ENCODE peak calls at places on chromosomes 12 and 14, in ten cellular contexts. One of them, this sample, is unnamed.

GRCh38 chr14:93317836-93318807 is 14.7 kb downstream of the BTBD7 start:
- DNase-seq in AG09309: no peak
- DNase-seq in posterior cingulate gyrus: no peak
- DNase-seq in Right ventricle myocardium inferior: no peak
- DNase-seq in GM23338: no peak
- DNase-seq in BJ: no peak
- DNase-seq in NCI-H1694 treated with DMSO at 0.1 percent for 48 hours: no peak
- DNase-seq in effector CD4-positive, alpha-beta T cell: no peak
- DNase-seq in endothelial cell: no peak
- DNase-seq in tibial nerve: no peak
- DNase-seq in this sample: no peak

GRCh38 chr14:103480595-103480994 is 42.0 kb downstream of the CKB start:
- DNase-seq in AG09309: no peak
- DNase-seq in posterior cingulate gyrus: no peak
- DNase-seq in Right ventricle myocardium inferior: no peak
- DNase-seq in GM23338: no peak
- DNase-seq in BJ: no peak
- DNase-seq in NCI-H1694 treated with DMSO at 0.1 percent for 48 hours: no peak
- DNase-seq in effector CD4-positive, alpha-beta T cell: no peak
- DNase-seq in endothelial cell: no peak
- DNase-seq in tibial nerve: no peak
- DNase-seq in this sample: no peak

GRCh38 chr14:76919811-76920571 is 93.8 kb downstream of the LRRC74A start:
- DNase-seq in AG09309: no peak
- DNase-seq in posterior cingulate gyrus: no peak
- DNase-seq in Right ventricle myocardium inferior: peak; percentile 72
- DNase-seq in GM23338: peak; percentile 67
- DNase-seq in BJ: no peak
- DNase-seq in NCI-H1694 treated with DMSO at 0.1 percent for 48 hours: peak; percentile 99
- DNase-seq in effector CD4-positive, alpha-beta T cell: no peak
- DNase-seq in endothelial cell: no peak
- DNase-seq in tibial nerve: no peak
- DNase-seq in this sample: no peak

GRCh38 chr12:93402333-93403311 is 24.9 kb downstream of the NUDT4 start:
- DNase-seq in AG09309: no peak
- DNase-seq in posterior cingulate gyrus: no peak
- DNase-seq in Right ventricle myocardium inferior: no peak
- DNase-seq in GM23338: no peak
- DNase-seq in BJ: no peak
- DNase-seq in NCI-H1694 treated with DMSO at 0.1 percent for 48 hours: no peak
- DNase-seq in effector CD4-positive, alpha-beta T cell: no peak
- DNase-seq in endothelial cell: no peak
- DNase-seq in tibial nerve: no peak
- DNase-seq in this sample: no peak

GRCh38 chr14:71324767-71325272 is 417.6 kb downstream of the PCNX1 start:
- DNase-seq in AG09309: no peak
- DNase-seq in posterior cingulate gyrus: no peak
- DNase-seq in Right ventricle myocardium inferior: no peak
- DNase-seq in GM23338: peak; percentile 66
- DNase-seq in BJ: no peak
- DNase-seq in NCI-H1694 treated with DMSO at 0.1 percent for 48 hours: no peak
- DNase-seq in effector CD4-positive, alpha-beta T cell: peak; percentile 30
- DNase-seq in endothelial cell: peak; percentile 16
- DNase-seq in tibial nerve: no peak
- DNase-seq in this sample: no peak

GRCh38 chr12:64634508-64635092 is 24.3 kb downstream of the RASSF3 start:
- DNase-seq in AG09309: no peak
- DNase-seq in posterior cingulate gyrus: no peak
- DNase-seq in Right ventricle myocardium inferior: no peak
- DNase-seq in GM23338: no peak
- DNase-seq in BJ: no peak
- DNase-seq in NCI-H1694 treated with DMSO at 0.1 percent for 48 hours: no peak
- DNase-seq in effector CD4-positive, alpha-beta T cell: no peak
- DNase-seq in endothelial cell: no peak
- DNase-seq in tibial nerve: no peak
- DNase-seq in this sample: no peak

GRCh38 chr12:105733579-105733978 is 403.1 kb downstream of the C12orf75 start:
- DNase-seq in AG09309: no peak
- DNase-seq in posterior cingulate gyrus: no peak
- DNase-seq in Right ventricle myocardium inferior: no peak
- DNase-seq in GM23338: no peak
- DNase-seq in BJ: no peak
- DNase-seq in NCI-H1694 treated with DMSO at 0.1 percent for 48 hours: no peak
- DNase-seq in effector CD4-positive, alpha-beta T cell: no peak
- DNase-seq in endothelial cell: no peak
- DNase-seq in tibial nerve: no peak
- DNase-seq in this sample: no peak

GRCh38 chr12:53523131-53523530 is 15.8 kb upstream of the NPFF start:
- DNase-seq in AG09309: no peak
- DNase-seq in posterior cingulate gyrus: no peak
- DNase-seq in Right ventricle myocardium inferior: no peak
- DNase-seq in GM23338: no peak
- DNase-seq in BJ: no peak
- DNase-seq in NCI-H1694 treated with DMSO at 0.1 percent for 48 hours: no peak
- DNase-seq in effector CD4-positive, alpha-beta T cell: no peak
- DNase-seq in endothelial cell: no peak
- DNase-seq in tibial nerve: no peak
- DNase-seq in this sample: no peak

GRCh38 chr12:121992059-121992879 is 29.4 kb upstream of the BCL7A start:
- DNase-seq in AG09309: peak; percentile 91
- DNase-seq in posterior cingulate gyrus: no peak
- DNase-seq in Right ventricle myocardium inferior: no peak
- DNase-seq in GM23338: no peak
- DNase-seq in BJ: peak; percentile 94
- DNase-seq in NCI-H1694 treated with DMSO at 0.1 percent for 48 hours: no peak
- DNase-seq in effector CD4-positive, alpha-beta T cell: no peak
- DNase-seq in endothelial cell: no peak
- DNase-seq in tibial nerve: no peak
- DNase-seq in this sample: no peak

GRCh38 chr14:20602583-20602982 is 11.4 kb upstream of the RNASE12 start:
- DNase-seq in AG09309: no peak
- DNase-seq in posterior cingulate gyrus: no peak
- DNase-seq in Right ventricle myocardium inferior: no peak
- DNase-seq in GM23338: no peak
- DNase-seq in BJ: no peak
- DNase-seq in NCI-H1694 treated with DMSO at 0.1 percent for 48 hours: no peak
- DNase-seq in effector CD4-positive, alpha-beta T cell: no peak
- DNase-seq in endothelial cell: no peak
- DNase-seq in tibial nerve: no peak
- DNase-seq in this sample: no peak

GRCh38 chr12:130489293-130489692 is 151.6 kb downstream of the PIWIL1 start:
- DNase-seq in AG09309: no peak
- DNase-seq in posterior cingulate gyrus: no peak
- DNase-seq in Right ventricle myocardium inferior: no peak
- DNase-seq in GM23338: no peak
- DNase-seq in BJ: no peak
- DNase-seq in NCI-H1694 treated with DMSO at 0.1 percent for 48 hours: no peak
- DNase-seq in effector CD4-positive, alpha-beta T cell: no peak
- DNase-seq in endothelial cell: no peak
- DNase-seq in tibial nerve: no peak
- DNase-seq in this sample: no peak

This sample was measured in breast epithelium.